ENCODE peak calls at places on chromosomes 11 and 22, in eight cellular contexts. Z, G, J, T, I, F, O and C are unnamed samples.

GRCh38 chr11:108826136-108826535 is 161.3 kb downstream of the DDX10 start:
- DNase-seq in I (no peak), O (no peak), F (no peak), G (no peak), T (no peak), J (no peak), Z (no peak), C (no peak)

GRCh38 chr22:44585559-44586121 is 87.6 kb upstream of the RTL6 start:
- DNase-seq in Z (no peak), T (no peak), G (no peak), I (no peak), F (no peak), J (no peak), O (no peak), C (no peak)

GRCh38 chr11:81255905-81256304 is 1477.8 kb downstream of the FAM181B start:
- DNase-seq in F (no peak), J (no peak), T (no peak), G (no peak), O (no peak), I (no peak), Z (no peak), C (no peak)

GRCh38 chr11:11512929-11513328 is 108.9 kb downstream of the GALNT18 start:
- DNase-seq in G (no peak), F (no peak), Z (peak; percentile 15), T (no peak), I (no peak), J (no peak), O (no peak), C (no peak)

GRCh38 chr11:13970986-13971385 is 8.5 kb downstream of the SPON1 start:
- DNase-seq in I (peak; percentile 11), O (peak; percentile 49), F (no peak), Z (peak; percentile 79), G (no peak), T (peak; percentile 49), J (no peak), C (peak; percentile 23)

GRCh38 chr22:49021097-49021925 is 806.4 kb downstream of the BRD1 start:
- DNase-seq in J (no peak), T (no peak), F (no peak), O (no peak), G (no peak), Z (no peak), I (no peak), C (no peak)

GRCh38 chr22:32632650-32633049 is 158.0 kb downstream of the FBXO7 start:
- DNase-seq in O (no peak), G (no peak), J (no peak), Z (no peak), T (no peak), F (no peak), I (no peak), C (no peak)

GRCh38 chr11:6127881-6128280 is 20.4 kb downstream of the OR56B4 start:
- DNase-seq in F (no peak), O (no peak), I (peak; percentile 55), J (no peak), G (no peak), Z (no peak), T (no peak), C (peak; percentile 42)

GRCh38 chr11:94806436-94806835 is 38.3 kb downstream of the AMOTL1 start:
- DNase-seq in I (no peak), G (no peak), T (no peak), F (no peak), J (no peak), Z (no peak), O (no peak), C (no peak)

GRCh38 chr11:3830741-3831140 is 10.0 kb downstream of the RHOG start:
- DNase-seq in I (no peak), F (no peak), J (no peak), G (no peak), T (no peak), Z (no peak), O (no peak), C (no peak)

GRCh38 chr22:36775589-36775965 is 342 bp downstream of the IFT27 start:
- DNase-seq in T (no peak), Z (no peak), I (peak; percentile 14), F (peak; percentile 21), G (peak; percentile 53), O (peak; percentile 72), J (no peak), C (peak; percentile 27)

GRCh38 chr11:100908746-100909145 is 220.9 kb downstream of the PGR start:
- DNase-seq in Z (peak; percentile 11), F (no peak), I (no peak), O (no peak), G (no peak), J (no peak), T (no peak), C (peak; percentile 45)

GRCh38 chr11:117931971-117932370 is 2.8 kb upstream of the TMPRSS13 start:
- DNase-seq in O (peak; percentile 65), Z (no peak), G (no peak), F (no peak), T (no peak), I (no peak), J (no peak), C (no peak)

GRCh38 chr11:70205049-70205725 is 2.1 kb downstream of the FADD start:
- DNase-seq in G (no peak), Z (no peak), T (no peak), O (peak; percentile 37), I (peak; percentile 29), F (no peak), J (no peak), C (no peak)

GRCh38 chr11:14636119-14636518 is 7.5 kb upstream of the PDE3B start:
- DNase-seq in F (no peak), G (no peak), T (no peak), Z (no peak), I (no peak), J (peak; percentile 92), O (no peak), C (peak; percentile 88)

GRCh38 chr22:27416553-27417427 is 384.8 kb downstream of the MN1 start:
- DNase-seq in Z (peak; percentile 87), J (no peak), G (no peak), F (no peak), I (peak; percentile 92), O (peak; percentile 65), T (peak; percentile 56), C (peak; percentile 53)